ENCODE peak calls at places on chromosome 17, in seven cellular contexts. U is suprapubic skin, K is sigmoid colon, J is vagina, R is endothelial cell of umbilical vein, B is GM23338, Z is SK-N-MC. P is an unnamed sample.

GRCh38 chr17:63622571-63623390 is 564 bp downstream of the MAP3K3 start:
- DNase-seq in U (peak), K (peak), J (no peak), R (peak), B (peak), Z (no peak), P (peak)

GRCh38 chr17:30363715-30364202 is 15.0 kb upstream of the CPD start:
- DNase-seq in U (no peak), K (no peak), J (no peak), R (no peak), B (no peak), Z (no peak), P (peak)

GRCh38 chr17:73093286-73093685 is 798 bp upstream of the SLC39A11 start:
- DNase-seq in U (no peak), K (no peak), J (peak), R (no peak), B (no peak), Z (no peak), P (no peak)

GRCh38 chr17:77424585-77425344 is 284.0 kb downstream of the SEC14L1 start:
- DNase-seq in U (peak), K (peak), J (no peak), R (peak), B (no peak), Z (no peak), P (no peak)

GRCh38 chr17:11485802-11486421 is 112.4 kb upstream of the DNAH9 start:
- DNase-seq in U (no peak), K (no peak), J (no peak), R (no peak), B (no peak), Z (no peak), P (no peak)

GRCh38 chr17:79022507-79022991 is 1.4 kb upstream of the C1QTNF1 start:
- DNase-seq in U (peak), K (peak), J (no peak), R (no peak), B (no peak), Z (no peak), P (no peak)

GRCh38 chr17:34990921-34991365 is 10.6 kb downstream of the LIG3 start:
- DNase-seq in U (no peak), K (no peak), J (no peak), R (no peak), B (no peak), Z (no peak), P (peak)

GRCh38 chr17:67276075-67276474 is 31.1 kb upstream of the HELZ start:
- DNase-seq in U (no peak), K (no peak), J (no peak), R (peak), B (peak), Z (no peak), P (no peak)

GRCh38 chr17:57528084-57528451 is 217.0 kb downstream of the CCDC182 start:
- DNase-seq in U (no peak), K (no peak), J (no peak), R (no peak), B (peak), Z (no peak), P (no peak)

GRCh38 chr17:43661699-43662431 is at the start of gene MEOX1:
- DNase-seq in U (no peak), K (no peak), J (no peak), R (no peak), B (no peak), Z (no peak), P (no peak)

GRCh38 chr17:28154242-28154641 is 111.8 kb downstream of the NLK start:
- DNase-seq in U (no peak), K (no peak), J (no peak), R (no peak), B (no peak), Z (no peak), P (no peak)

GRCh38 chr17:16398270-16399267 is 16.8 kb upstream of the TRPV2 start:
- DNase-seq in U (no peak), K (no peak), J (no peak), R (peak), B (no peak), Z (no peak), P (no peak)

GRCh38 chr17:29625037-29625750 is 2.5 kb upstream of the CORO6 start:
- DNase-seq in U (peak), K (peak), J (no peak), R (no peak), B (peak), Z (no peak), P (no peak)

GRCh38 chr17:34435182-34435928 is 72.3 kb upstream of the CCL1 start:
- DNase-seq in U (no peak), K (no peak), J (no peak), R (no peak), B (no peak), Z (no peak), P (peak)

GRCh38 chr17:73192219-73192893 is 499 bp upstream of the COG1 start:
- DNase-seq in U (peak), K (peak), J (no peak), R (peak), B (peak), Z (no peak), P (peak)

GRCh38 chr17:29732613-29733012 is 109.9 kb upstream of the CORO6 start:
- DNase-seq in U (no peak), K (no peak), J (no peak), R (no peak), B (no peak), Z (no peak), P (no peak)

GRCh38 chr17:77555741-77556291 is 402.7 kb upstream of the TNRC6C start:
- DNase-seq in U (no peak), K (peak), J (no peak), R (no peak), B (no peak), Z (no peak), P (no peak)

GRCh38 chr17:76246080-76247066 is 6.1 kb upstream of the RNF157 start:
- DNase-seq in U (peak), K (peak), J (no peak), R (no peak), B (no peak), Z (no peak), P (peak)

GRCh38 chr17:47846741-47847340 is 4.1 kb downstream of the SP6 start:
- DNase-seq in U (no peak), K (no peak), J (no peak), R (no peak), B (peak), Z (no peak), P (no peak)

GRCh38 chr17:27808629-27809028 is 8.3 kb upstream of the NOS2 start:
- DNase-seq in U (no peak), K (no peak), J (no peak), R (no peak), B (peak), Z (no peak), P (no peak)

GRCh38 chr17:5680766-5681165 is 96.5 kb upstream of the NLRP1 start:
- DNase-seq in U (no peak), K (no peak), J (no peak), R (no peak), B (peak), Z (no peak), P (no peak)

GRCh38 chr17:28828294-28829040 is 14.1 kb downstream of the FAM222B start:
- DNase-seq in U (peak), K (peak), J (no peak), R (no peak), B (no peak), Z (no peak), P (no peak)

GRCh38 chr17:42311240-42312034 is 23.1 kb downstream of the STAT5A start:
- DNase-seq in U (peak), K (peak), J (no peak), R (no peak), B (peak), Z (no peak), P (peak)

GRCh38 chr17:34356194-34356593 is at the start of gene CCL13:
- DNase-seq in U (no peak), K (no peak), J (no peak), R (no peak), B (no peak), Z (no peak), P (no peak)

GRCh38 chr17:45742251-45742650 is 41.9 kb upstream of the CRHR1 start:
- DNase-seq in U (no peak), K (no peak), J (no peak), R (no peak), B (no peak), Z (no peak), P (no peak)

GRCh38 chr17:80880650-80880989 is 111.0 kb upstream of the CHMP6 start:
- DNase-seq in U (no peak), K (peak), J (no peak), R (no peak), B (no peak), Z (no peak), P (no peak)

GRCh38 chr17:75695141-75695829 is 26.0 kb upstream of the ITGB4 start:
- DNase-seq in U (no peak), K (no peak), J (no peak), R (no peak), B (no peak), Z (no peak), P (no peak)

GRCh38 chr17:21373696-21374454 is 2.3 kb upstream of the KCNJ12 start:
- DNase-seq in U (no peak), K (no peak), J (no peak), R (no peak), B (no peak), Z (no peak), P (no peak)

GRCh38 chr17:40101367-40102210 is 1.2 kb upstream of the NR1D1 start:
- DNase-seq in U (no peak), K (peak), J (no peak), R (no peak), B (no peak), Z (no peak), P (no peak)

GRCh38 chr17:40099627-40100418 is 566 bp downstream of the NR1D1 start:
- DNase-seq in U (no peak), K (no peak), J (peak), R (peak), B (no peak), Z (no peak), P (no peak)

GRCh38 chr17:40098846-40099626 is 1.4 kb downstream of the NR1D1 start:
- DNase-seq in U (peak), K (peak), J (peak), R (peak), B (peak), Z (no peak), P (peak)

GRCh38 chr17:40100669-40101366 is 429 bp upstream of the NR1D1 start:
- DNase-seq in U (peak), K (peak), J (peak), R (peak), B (peak), Z (peak), P (peak)

GRCh38 chr17:40100419-40100668 is at the start of gene NR1D1:
- DNase-seq in U (no peak), K (no peak), J (no peak), R (no peak), B (no peak), Z (no peak), P (no peak)
- TF ChIP-seq POLR2AphosphoS5 in U (peak), K (peak), J (no peak), R (peak), B (no peak), Z (no peak), P (no peak)

DNA sequence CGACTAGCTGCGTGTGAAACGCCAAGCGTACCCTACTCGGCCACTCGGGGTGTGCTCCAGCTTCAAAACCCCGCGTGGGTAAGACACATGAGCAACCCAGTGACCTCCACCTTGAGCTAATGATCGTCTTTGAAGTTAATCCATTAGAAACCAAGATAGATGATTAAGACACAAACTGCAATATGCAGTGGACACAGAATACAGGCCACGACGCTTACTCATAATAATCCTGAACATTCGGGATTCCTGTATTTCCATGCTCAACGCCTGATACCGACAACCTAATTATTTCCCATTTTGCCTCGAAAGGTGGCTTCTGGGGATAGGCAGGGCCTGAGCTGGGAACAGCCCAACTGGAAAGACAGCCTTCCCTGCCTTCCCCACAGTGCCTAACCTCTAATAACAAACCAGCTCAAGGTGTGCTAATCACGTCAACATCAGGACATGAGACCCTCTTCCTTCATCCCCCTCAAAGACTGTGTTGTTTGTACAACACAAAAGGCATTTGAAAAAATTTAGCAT is 504 bp upstream of the COPRS start:
- DNase-seq in U (no peak), K (no peak), J (no peak), R (no peak), B (peak), Z (no peak), P (no peak)
- H3K4me3 ChIP-seq in U (peak), K (peak), J (peak), R (peak), B (peak), Z (peak), P (peak)

GRCh38 chr17:82295472-82295814 is 21.9 kb upstream of the CSNK1D start:
- DNase-seq in U (no peak), K (no peak), J (no peak), R (no peak), B (no peak), Z (no peak), P (no peak)

GRCh38 chr17:82298538-82299421 is 18.6 kb downstream of the CD7 start:
- DNase-seq in U (peak), K (peak), J (no peak), R (no peak), B (no peak), Z (no peak), P (no peak)

GRCh38 chr17:82297804-82298537 is 19.4 kb downstream of the CD7 start:
- DNase-seq in U (peak), K (peak), J (peak), R (peak), B (peak), Z (peak), P (peak)

GRCh38 chr17:82296511-82297279 is 20.7 kb downstream of the CD7 start:
- DNase-seq in U (peak), K (no peak), J (no peak), R (no peak), B (no peak), Z (no peak), P (no peak)

GRCh38 chr17:82297280-82297803 is 20.1 kb downstream of the CD7 start:
- DNase-seq in U (peak), K (peak), J (peak), R (peak), B (no peak), Z (no peak), P (peak)
- TF ChIP-seq POLR2AphosphoS5 in U (peak), K (peak), J (peak), R (peak), B (no peak), Z (no peak), P (no peak)

GRCh38 chr17:36545093-36545464 is 360 bp downstream of the GGNBP2 start:
- DNase-seq in U (peak), K (no peak), J (no peak), R (no peak), B (no peak), Z (no peak), P (no peak)
- H3K4me3 ChIP-seq in U (peak), K (peak), J (peak), R (peak), B (peak), Z (peak), P (peak)